ENCODE peak calls at places on chromosomes 12 and 14, in six cellular contexts. J is IMR-90, W is neuronal stem cell, X is H1, F is trophoblast cell, N is H9. H is an unnamed sample. For H3K9me3 and H3K27me3, the result is how much of the 10 kb centered on the place peaks cover.

GRCh38 chr12:47805417-47805816 is 14.3 kb downstream of the HDAC7 start:
- DNase-seq in J (peak), W (no peak), X (no peak), F (no peak), N (no peak), H (peak)

GRCh38 chr14:67762051-67762450 is 54.3 kb downstream of the ZFYVE26 start:
- DNase-seq in J (no peak), W (no peak), X (no peak), F (no peak), N (no peak), H (no peak)

GRCh38 chr12:50101663-50102062 is 2.1 kb upstream of the GPD1 start:
- DNase-seq in J (peak), W (no peak), X (no peak), F (peak), N (peak), H (peak)

GRCh38 chr12:96236221-96236822 is 42.1 kb downstream of the ELK3 start:
- DNase-seq in J (peak), W (no peak), X (no peak), F (no peak), N (no peak), H (no peak)

GRCh38 chr12:111201036-111201435 is 167.9 kb downstream of the PHETA1 start:
- DNase-seq in J (no peak), W (no peak), X (peak), F (no peak), N (peak), H (no peak)

GRCh38 chr14:67269338-67270060 is 28.3 kb downstream of the PALS1 start:
- DNase-seq in J (peak), W (peak), X (no peak), F (peak), N (no peak), H (peak)

GRCh38 chr12:79375050-79375449 is 315.7 kb downstream of the PAWR start:
- DNase-seq in J (no peak), W (no peak), X (no peak), F (no peak), N (no peak), H (no peak)

GRCh38 chr12:3480744-3481143 is 10.3 kb upstream of the PRMT8 start:
- DNase-seq in J (no peak), W (no peak), X (no peak), F (no peak), N (no peak), H (no peak)

GRCh38 chr12:89344862-89345202 is 7.5 kb downstream of the DUSP6 start:
- DNase-seq in J (no peak), W (no peak), X (no peak), F (no peak), N (no peak), H (no peak)

GRCh38 chr14:96754162-96754844 is 42.9 kb upstream of the VRK1 start:
- DNase-seq in J (peak), W (no peak), X (no peak), F (no peak), N (no peak), H (no peak)

GRCh38 chr12:93722179-93722578 is 45.0 kb downstream of the CRADD start:
- DNase-seq in J (no peak), W (no peak), X (no peak), F (no peak), N (no peak), H (no peak)

GRCh38 chr12:50932787-50933280 is 19.5 kb upstream of the HIGD1C start:
- DNase-seq in J (no peak), W (no peak), X (no peak), F (no peak), N (no peak), H (no peak)

GRCh38 chr12:110704750-110705149 is 15.8 kb upstream of the HVCN1 start:
- DNase-seq in J (no peak), W (no peak), X (no peak), F (peak), N (peak), H (no peak)

GRCh38 chr14:85233756-85234545 is 296.0 kb upstream of the FLRT2 start:
- DNase-seq in J (peak), W (no peak), X (no peak), F (peak), N (no peak), H (peak)

GRCh38 chr12:123942277-123942653 is 30.4 kb downstream of the CCDC92 start:
- DNase-seq in J (peak), W (no peak), X (no peak), F (no peak), N (no peak), H (peak)

GRCh38 chr14:61620130-61620946 is 75.0 kb upstream of the HIF1A start:
- DNase-seq in J (peak), W (no peak), X (no peak), F (peak), N (no peak), H (peak)

GRCh38 chr14:98785578-98785977 is 486.4 kb downstream of the BCL11B start:
- DNase-seq in J (no peak), W (no peak), X (no peak), F (no peak), N (no peak), H (no peak)

GRCh38 chr12:130483616-130484180 is 146.0 kb downstream of the PIWIL1 start:
- DNase-seq in J (no peak), W (no peak), X (no peak), F (no peak), N (no peak), H (no peak)

GRCh38 chr12:89995870-89996269 is 287.2 kb upstream of the ATP2B1 start:
- DNase-seq in J (peak), W (no peak), X (no peak), F (no peak), N (no peak), H (peak)

GRCh38 chr12:53500776-53501614 is at the start of gene TARBP2:
- DNase-seq in J (peak), W (peak), X (peak), F (peak), N (peak), H (peak)

GRCh38 chr14:71799831-71800230 is 132.4 kb upstream of the RGS6 start:
- DNase-seq in J (no peak), W (no peak), X (no peak), F (no peak), N (no peak), H (no peak)

GRCh38 chr12:21773263-21773741 is 1.2 kb downstream of the KCNJ8 start:
- DNase-seq in J (peak), W (no peak), X (peak), F (no peak), N (peak), H (no peak)

GRCh38 chr12:104307655-104308000 is 4.1 kb downstream of the EID3 start:
- DNase-seq in J (no peak), W (no peak), X (no peak), F (no peak), N (no peak), H (no peak)

GRCh38 chr12:131452444-131452860 is 258.4 kb upstream of the SFSWAP start:
- DNase-seq in J (no peak), W (no peak), X (no peak), F (no peak), N (peak), H (no peak)

GRCh38 chr14:66444271-66444987 is 41.7 kb upstream of the CCDC196 start:
- DNase-seq in J (peak), W (no peak), X (no peak), F (no peak), N (no peak), H (no peak)

GRCh38 chr14:68692916-68693771 is 99.7 kb downstream of the ZFP36L1 start:
- DNase-seq in J (peak), W (no peak), X (no peak), F (no peak), N (no peak), H (peak)

GRCh38 chr12:126228936-126229335 is 1163.7 kb downstream of the AACS start:
- DNase-seq in J (no peak), W (no peak), X (no peak), F (no peak), N (no peak), H (no peak)

DNA sequence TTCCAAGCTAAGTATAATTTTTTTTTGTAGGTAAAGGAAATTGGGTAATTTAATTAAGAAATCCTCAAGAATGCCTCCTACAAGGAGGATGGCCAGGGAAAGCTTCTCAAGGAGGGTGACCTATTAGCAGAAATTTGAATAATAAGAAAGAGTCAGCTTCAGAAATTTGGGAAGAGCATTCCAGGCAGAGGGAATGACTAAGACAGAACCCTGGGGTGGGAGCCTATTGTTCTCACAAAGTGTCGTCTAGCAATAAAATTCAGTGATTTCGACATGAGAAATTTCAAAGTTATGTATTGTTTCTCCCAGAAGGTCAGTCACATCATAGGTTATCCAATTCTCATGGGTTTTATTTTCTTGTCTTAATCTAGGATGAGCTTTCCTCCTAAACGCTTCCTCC is 1168.4 kb downstream of the AACS start:
- DNase-seq in J (no peak), W (no peak), X (peak), F (no peak), N (peak), H (no peak)
- H3K9me3 ChIP-seq in J (under half), W (under half), X (under half), F (under half), N (under half), H (under half)

GRCh38 chr14:77139540-77140342 is 1.9 kb downstream of the ZDHHC22 start:
- DNase-seq in J (no peak), W (peak), X (no peak), F (no peak), N (peak), H (peak)
- H3K27me3 ChIP-seq in J (half or more), W (under half), X (under half), F (under half), N (under half), H (half or more)

GRCh38 chr12:91951571-91951970 is 194.1 kb downstream of the BTG1 start:
- DNase-seq in J (peak), W (no peak), X (no peak), F (no peak), N (no peak), H (no peak)

GRCh38 chr12:91958816-91959215 is 186.8 kb downstream of the BTG1 start:
- DNase-seq in J (peak), W (no peak), X (no peak), F (peak), N (no peak), H (peak)

GRCh38 chr12:91952916-91953315 is 192.7 kb downstream of the BTG1 start:
- DNase-seq in J (no peak), W (no peak), X (no peak), F (no peak), N (no peak), H (no peak)

GRCh38 chr12:91954761-91955160 is 190.9 kb downstream of the BTG1 start:
- DNase-seq in J (no peak), W (no peak), X (no peak), F (no peak), N (no peak), H (no peak)

GRCh38 chr12:91954326-91954725 is 191.3 kb downstream of the BTG1 start:
- DNase-seq in J (no peak), W (no peak), X (no peak), F (no peak), N (no peak), H (no peak)
- H3K18ac ChIP-seq in J (no peak), W (no peak), X (no peak), F (no peak), N (no peak), H (no peak)

GRCh38 chr12:14270392-14270791 is 95.1 kb upstream of the ATF7IP start:
- DNase-seq in J (no peak), W (no peak), X (no peak), F (no peak), N (no peak), H (no peak)
- H3K9me3 ChIP-seq in J (under half), W (under half), X (under half), F (under half), N (under half), H (under half)

H was measured in mesenchymal stem cell.